ENCODE peak calls at places on chromosome 10, in seven cellular contexts. One of them, this sample, is unnamed.

GRCh38 chr10:14414901-14415300 is 84.2 kb upstream of the FRMD4A start:
- DNase-seq in iris pigment epithelial cell: peak; percentile 35
- DNase-seq in tibial nerve: no peak
- DNase-seq in COR-L47: no peak
- DNase-seq in retina: no peak
- DNase-seq in AG09319: no peak
- DNase-seq in suprapubic skin: no peak
- DNase-seq in this sample: no peak

GRCh38 chr10:19749185-19749729 is 67.0 kb upstream of the PLXDC2 start:
- DNase-seq in iris pigment epithelial cell: peak; percentile 87
- DNase-seq in tibial nerve: no peak
- DNase-seq in COR-L47: no peak
- DNase-seq in retina: no peak
- DNase-seq in AG09319: no peak
- DNase-seq in suprapubic skin: no peak
- DNase-seq in this sample: no peak

GRCh38 chr10:131701131-131701947 is 199.5 kb upstream of the PPP2R2D start:
- DNase-seq in iris pigment epithelial cell: no peak
- DNase-seq in tibial nerve: no peak
- DNase-seq in COR-L47: no peak
- DNase-seq in retina: no peak
- DNase-seq in AG09319: no peak
- DNase-seq in suprapubic skin: no peak
- DNase-seq in this sample: no peak

GRCh38 chr10:126598009-126598408 is 72.5 kb downstream of the C10orf90 start:
- DNase-seq in iris pigment epithelial cell: peak; percentile 16
- DNase-seq in tibial nerve: no peak
- DNase-seq in COR-L47: no peak
- DNase-seq in retina: no peak
- DNase-seq in AG09319: no peak
- DNase-seq in suprapubic skin: no peak
- DNase-seq in this sample: no peak

GRCh38 chr10:71888623-71889387 is 37.8 kb upstream of the PSAP start:
- DNase-seq in iris pigment epithelial cell: peak; percentile 94
- DNase-seq in tibial nerve: peak; percentile 87
- DNase-seq in COR-L47: peak; percentile 17
- DNase-seq in retina: peak; percentile 83
- DNase-seq in AG09319: peak; percentile 88
- DNase-seq in suprapubic skin: peak; percentile 94
- DNase-seq in this sample: peak; percentile 91

GRCh38 chr10:114538544-114538906 is 119.5 kb downstream of the ABLIM1 start:
- DNase-seq in iris pigment epithelial cell: no peak
- DNase-seq in tibial nerve: no peak
- DNase-seq in COR-L47: no peak
- DNase-seq in retina: no peak
- DNase-seq in AG09319: no peak
- DNase-seq in suprapubic skin: no peak
- DNase-seq in this sample: no peak

GRCh38 chr10:115606081-115606480 is 512.9 kb downstream of the ATRNL1 start:
- DNase-seq in iris pigment epithelial cell: peak; percentile 35
- DNase-seq in tibial nerve: no peak
- DNase-seq in COR-L47: no peak
- DNase-seq in retina: peak; percentile 4
- DNase-seq in AG09319: no peak
- DNase-seq in suprapubic skin: no peak
- DNase-seq in this sample: no peak

GRCh38 chr10:105647354-105647753 is 1006.3 kb downstream of the SORCS3 start:
- DNase-seq in iris pigment epithelial cell: no peak
- DNase-seq in tibial nerve: no peak
- DNase-seq in COR-L47: no peak
- DNase-seq in retina: no peak
- DNase-seq in AG09319: no peak
- DNase-seq in suprapubic skin: no peak
- DNase-seq in this sample: no peak

GRCh38 chr10:22427890-22428571 is 82.7 kb downstream of the SPAG6 start:
- DNase-seq in iris pigment epithelial cell: peak; percentile 92
- DNase-seq in tibial nerve: no peak
- DNase-seq in COR-L47: peak; percentile 18
- DNase-seq in retina: peak; percentile 32
- DNase-seq in AG09319: peak; percentile 88
- DNase-seq in suprapubic skin: no peak
- DNase-seq in this sample: peak; percentile 94

GRCh38 chr10:108629843-108630242 is 1293.5 kb downstream of the XPNPEP1 start:
- DNase-seq in iris pigment epithelial cell: no peak
- DNase-seq in tibial nerve: no peak
- DNase-seq in COR-L47: no peak
- DNase-seq in retina: no peak
- DNase-seq in AG09319: no peak
- DNase-seq in suprapubic skin: no peak
- DNase-seq in this sample: no peak

GRCh38 chr10:73841526-73842285 is 30.3 kb upstream of the NDST2 start:
- DNase-seq in iris pigment epithelial cell: no peak
- DNase-seq in tibial nerve: no peak
- DNase-seq in COR-L47: no peak
- DNase-seq in retina: no peak
- DNase-seq in AG09319: peak; percentile 25
- DNase-seq in suprapubic skin: no peak
- DNase-seq in this sample: no peak

GRCh38 chr10:93204494-93205485 is 131.1 kb downstream of the CYP26A1 start:
- DNase-seq in iris pigment epithelial cell: no peak
- DNase-seq in tibial nerve: no peak
- DNase-seq in COR-L47: no peak
- DNase-seq in retina: no peak
- DNase-seq in AG09319: no peak
- DNase-seq in suprapubic skin: no peak
- DNase-seq in this sample: no peak

GRCh38 chr10:70514591-70514990 is 36.0 kb downstream of the PALD1 start:
- DNase-seq in iris pigment epithelial cell: no peak
- DNase-seq in tibial nerve: no peak
- DNase-seq in COR-L47: no peak
- DNase-seq in retina: no peak
- DNase-seq in AG09319: no peak
- DNase-seq in suprapubic skin: no peak
- DNase-seq in this sample: no peak

GRCh38 chr10:102605712-102606111 is 38.6 kb upstream of the TRIM8 start:
- DNase-seq in iris pigment epithelial cell: peak; percentile 63
- DNase-seq in tibial nerve: no peak
- DNase-seq in COR-L47: no peak
- DNase-seq in retina: no peak
- DNase-seq in AG09319: no peak
- DNase-seq in suprapubic skin: no peak
- DNase-seq in this sample: no peak

GRCh38 chr10:86645111-86645445 is 9.3 kb upstream of the OPN4 start:
- DNase-seq in iris pigment epithelial cell: no peak
- DNase-seq in tibial nerve: no peak
- DNase-seq in COR-L47: no peak
- DNase-seq in retina: no peak
- DNase-seq in AG09319: no peak
- DNase-seq in suprapubic skin: peak; percentile 51
- DNase-seq in this sample: no peak

GRCh38 chr10:125004571-125005311 is 62.8 kb downstream of the ZRANB1 start:
- DNase-seq in iris pigment epithelial cell: no peak
- DNase-seq in tibial nerve: no peak
- DNase-seq in COR-L47: no peak
- DNase-seq in retina: no peak
- DNase-seq in AG09319: no peak
- DNase-seq in suprapubic skin: peak; percentile 49
- DNase-seq in this sample: no peak

GRCh38 chr10:85319826-85320225 is 991.4 kb downstream of the CCSER2 start:
- DNase-seq in iris pigment epithelial cell: no peak
- DNase-seq in tibial nerve: no peak
- DNase-seq in COR-L47: peak; percentile 2
- DNase-seq in retina: no peak
- DNase-seq in AG09319: no peak
- DNase-seq in suprapubic skin: no peak
- DNase-seq in this sample: no peak

GRCh38 chr10:50796693-50797092 is 57.0 kb downstream of the ASAH2B start:
- DNase-seq in iris pigment epithelial cell: no peak
- DNase-seq in tibial nerve: no peak
- DNase-seq in COR-L47: no peak
- DNase-seq in retina: no peak
- DNase-seq in AG09319: no peak
- DNase-seq in suprapubic skin: no peak
- DNase-seq in this sample: no peak

GRCh38 chr10:76864913-76865312 is 772.7 kb downstream of the KCNMA1 start:
- DNase-seq in iris pigment epithelial cell: no peak
- DNase-seq in tibial nerve: no peak
- DNase-seq in COR-L47: no peak
- DNase-seq in retina: no peak
- DNase-seq in AG09319: no peak
- DNase-seq in suprapubic skin: no peak
- DNase-seq in this sample: no peak

This sample was measured in fibroblast of the conjunctiva.